ENCODE peak calls at places on chromosomes 7 and 10, in seven cellular contexts. A is fibroblast of pulmonary artery, E is BJ, Y is H1, F is pancreas, R is adrenal gland, M is AG04450. Z is an unnamed sample.

GRCh38 chr7:152328234-152328633 is 107.6 kb downstream of the KMT2C start:
- DNase-seq in M (no peak), A (no peak), R (no peak), Y (no peak), E (no peak), F (no peak), Z (no peak)

GRCh38 chr10:77036993-77037734 is 600.4 kb downstream of the KCNMA1 start:
- DNase-seq in A (peak; percentile 7), F (no peak), Y (peak; percentile 65), M (no peak), E (no peak), R (no peak), Z (peak; percentile 15)

GRCh38 chr7:30247546-30248386 is 36.6 kb upstream of the ZNRF2 start:
- DNase-seq in A (peak; percentile 17), M (no peak), E (no peak), R (no peak), F (no peak), Y (no peak), Z (no peak)

GRCh38 chr7:15303357-15303756 is 258.5 kb downstream of the AGMO start:
- DNase-seq in F (no peak), E (no peak), A (no peak), R (no peak), M (no peak), Y (no peak), Z (no peak)

GRCh38 chr7:15554081-15554480 is 7.7 kb downstream of the AGMO start:
- DNase-seq in Y (no peak), R (no peak), E (no peak), F (no peak), M (peak; percentile 3), A (peak; percentile 22), Z (peak; percentile 36)

GRCh38 chr10:5890519-5890878 is 456 bp downstream of the FBH1 start:
- DNase-seq in R (peak; percentile 75), Y (no peak), A (peak; percentile 16), E (no peak), M (no peak), F (peak; percentile 44), Z (no peak)

GRCh38 chr7:87463982-87464381 is 11.5 kb downstream of the ABCB4 start:
- DNase-seq in E (no peak), Y (no peak), M (no peak), F (no peak), R (no peak), A (no peak), Z (no peak)

GRCh38 chr10:75588031-75588430 is 156.6 kb downstream of the LRMDA start:
- DNase-seq in R (no peak), M (no peak), Y (no peak), F (no peak), E (no peak), A (no peak), Z (no peak)

GRCh38 chr7:104153287-104153686 is 54.5 kb downstream of the ORC5 start:
- DNase-seq in R (no peak), Y (no peak), F (no peak), M (no peak), A (no peak), E (no peak), Z (no peak)

GRCh38 chr10:59400214-59400613 is 37.9 kb upstream of the FAM13C start:
- DNase-seq in F (no peak), R (no peak), Y (no peak), E (no peak), A (no peak), M (no peak), Z (no peak)

GRCh38 chr7:26169271-26169670 is 17.3 kb downstream of the NFE2L3 start:
- DNase-seq in E (no peak), M (no peak), Y (no peak), R (no peak), A (no peak), F (no peak), Z (no peak)

GRCh38 chr10:102791754-102792153 is 45.5 kb downstream of the CYP17A1 start:
- DNase-seq in R (no peak), F (no peak), A (no peak), M (no peak), Y (no peak), E (peak; percentile 49), Z (no peak)

GRCh38 chr10:61272781-61273180 is 180.4 kb downstream of the TMEM26 start:
- DNase-seq in A (no peak), R (no peak), F (no peak), Y (no peak), M (no peak), E (no peak), Z (no peak)

GRCh38 chr10:61271127-61271780 is 181.9 kb downstream of the TMEM26 start:
- DNase-seq in M (peak; percentile 37), Y (no peak), A (peak; percentile 77), E (peak; percentile 41), F (no peak), R (no peak), Z (peak; percentile 76)
- TF ChIP-seq CTCF in M (peak; percentile 45), Y (peak; percentile 11), A (peak; percentile 30), E (peak; percentile 35), F (no peak), R (no peak), Z (peak; percentile 23)

GRCh38 chr10:116270691-116271592 is 2.1 kb downstream of the GFRA1 start:
- DNase-seq in E (no peak), R (no peak), Y (peak; percentile 69), A (no peak), F (no peak), M (no peak), Z (no peak)
- H3K4me3 ChIP-seq in E (peak overlapping the region; percentile 60), R (peak overlapping the region; percentile 32), Y (peak overlapping the region; percentile 77), A (no peak overlapping the region), F (peak overlapping the region; percentile 62), M (peak overlapping the region; percentile 51), Z (peak overlapping the region; percentile 53)

GRCh38 chr7:138167222-138167621 is 91.0 kb downstream of the AKR1D1 start:
- DNase-seq in A (peak; percentile 42), M (no peak), E (no peak), Y (no peak), R (no peak), F (no peak), Z (no peak)
- TF ChIP-seq CTCF in A (no peak), M (no peak), E (no peak), Y (peak; percentile 22), R (no peak), F (no peak), Z (no peak)

GRCh38 chr7:148681821-148682220 is 16.9 kb upstream of the CUL1 start:
- DNase-seq in A (no peak), F (no peak), M (no peak), E (no peak), Y (no peak), R (no peak), Z (no peak)
- H3K4me3 ChIP-seq in A (no peak overlapping the region), F (no peak overlapping the region), M (no peak overlapping the region), E (no peak overlapping the region), Y (no peak overlapping the region), R (no peak overlapping the region), Z (no peak overlapping the region)

DNA sequence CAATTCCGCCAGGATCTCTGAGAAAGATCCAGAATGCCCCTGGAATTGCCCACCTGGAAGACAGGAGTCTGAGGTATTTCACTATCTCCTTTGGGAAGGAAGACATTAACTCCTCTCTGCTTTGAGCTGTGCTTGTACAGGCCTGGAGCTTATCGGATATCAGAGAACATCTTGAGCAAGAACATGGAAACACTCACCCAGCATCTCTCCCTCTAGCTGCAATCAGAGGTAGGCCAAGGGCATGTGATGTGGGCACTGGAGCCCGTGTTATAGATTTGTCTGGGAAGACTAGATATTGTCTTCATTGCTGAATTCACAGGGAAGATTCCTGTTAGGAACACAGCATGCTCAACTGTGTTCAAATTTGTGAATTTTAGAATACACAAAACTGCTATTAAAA is 233.9 kb downstream of the PHF14 start:
- DNase-seq in Y (no peak), A (no peak), M (no peak), R (no peak), F (no peak), E (no peak), Z (no peak)
- TF ChIP-seq CTCF in Y (peak; percentile 42), A (peak; percentile 19), M (peak; percentile 20), R (peak; percentile 29), F (no peak), E (no peak), Z (peak; percentile 4)

GRCh38 chr7:100840470-100841100 is 11.9 kb upstream of the SLC12A9 start:
- DNase-seq in M (no peak), E (no peak), F (no peak), Y (no peak), R (no peak), A (no peak), Z (no peak)

GRCh38 chr7:100835903-100836811 is 8.8 kb upstream of the EPHB4 start:
- DNase-seq in A (no peak), Y (peak; percentile 84), F (no peak), E (no peak), M (no peak), R (peak; percentile 68), Z (no peak)

GRCh38 chr7:100839361-100839760 is 12.0 kb upstream of the EPHB4 start:
- DNase-seq in Y (no peak), M (no peak), F (no peak), E (no peak), A (no peak), R (no peak), Z (no peak)

GRCh38 chr7:100837099-100837836 is 9.9 kb upstream of the EPHB4 start:
- DNase-seq in A (peak; percentile 92), E (peak; percentile 44), F (peak; percentile 93), M (peak; percentile 77), R (peak; percentile 94), Y (peak; percentile 88), Z (peak; percentile 93)

DNA sequence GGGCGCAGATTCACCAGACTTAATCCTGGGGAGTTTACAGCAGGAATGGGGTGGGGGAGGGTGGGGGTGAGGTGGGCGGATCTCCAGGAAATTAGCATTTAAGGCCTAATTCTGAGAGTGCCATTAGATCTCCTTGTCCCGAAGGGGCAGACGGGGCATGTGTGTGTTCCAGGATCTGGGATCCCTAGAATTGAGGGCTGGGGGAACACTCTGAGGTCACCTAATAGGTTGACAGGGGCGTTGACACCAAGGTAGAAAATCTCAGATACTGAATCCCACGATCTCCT is 9.4 kb upstream of the EPHB4 start:
- DNase-seq in F (no peak), R (no peak), A (no peak), E (no peak), M (no peak), Y (no peak), Z (no peak)
- H3K4me3 ChIP-seq in F (peak overlapping the region; percentile 33), R (peak overlapping the region; percentile 32), A (peak overlapping the region; percentile 40), E (peak overlapping the region; percentile 32), M (no peak overlapping the region), Y (peak overlapping the region; percentile 67), Z (peak overlapping the region; percentile 28)

Z was measured in astrocyte of the spinal cord.